ENCODE peak calls at places on chromosomes 6 and 20, in five cellular contexts. R is adipocyte, C is lung, I is A549, H is HepG2. S is an unnamed sample. For H3K4me1, the result is how much of the 10 kb centered on the place peaks cover.

GRCh38 chr6:14921170-14921569 is 324.7 kb upstream of the JARID2 start:
- DNase-seq in R (no peak), C (peak), I (no peak), H (no peak), S (no peak)

GRCh38 chr6:35068206-35068605 is 72.9 kb downstream of the TCP11 start:
- DNase-seq in R (no peak), C (no peak), I (no peak), H (no peak), S (no peak)

GRCh38 chr20:61953037-61953788 is 112.5 kb downstream of the TAF4 start:
- DNase-seq in R (no peak), C (no peak), I (no peak), H (no peak), S (no peak)

GRCh38 chr6:76772951-76773350 is 690.3 kb downstream of the HTR1B start:
- DNase-seq in R (no peak), C (no peak), I (no peak), H (no peak), S (no peak)

GRCh38 chr6:158041788-158042187 is 60.1 kb downstream of the SYNJ2 start:
- DNase-seq in R (no peak), C (no peak), I (no peak), H (no peak), S (no peak)

GRCh38 chr6:28809947-28810654 is 113.7 kb downstream of the TRIM27 start:
- DNase-seq in R (no peak), C (no peak), I (no peak), H (no peak), S (peak)

GRCh38 chr6:18078875-18079274 is 43.6 kb downstream of the NHLRC1 start:
- DNase-seq in R (no peak), C (no peak), I (no peak), H (no peak), S (no peak)

GRCh38 chr6:81228912-81229540 is 523.5 kb downstream of the TENT5A start:
- DNase-seq in R (peak), C (no peak), I (no peak), H (no peak), S (no peak)

GRCh38 chr20:16292227-16292626 is 281.0 kb downstream of the KIF16B start:
- DNase-seq in R (peak), C (no peak), I (no peak), H (no peak), S (no peak)

GRCh38 chr6:170114956-170115855 is 175.7 kb downstream of the DLL1 start:
- DNase-seq in R (no peak), C (no peak), I (no peak), H (no peak), S (no peak)

GRCh38 chr20:23332467-23332866 is 18.1 kb upstream of the NXT1 start:
- DNase-seq in R (no peak), C (no peak), I (no peak), H (no peak), S (no peak)

GRCh38 chr20:13995086-13995665 is at the start of gene MACROD2:
- DNase-seq in R (peak), C (peak), I (peak), H (peak), S (no peak)

GRCh38 chr6:34295721-34296120 is 46.9 kb upstream of the SMIM29 start:
- DNase-seq in R (no peak), C (no peak), I (no peak), H (no peak), S (no peak)

GRCh38 chr6:39295538-39295937 is 18.7 kb downstream of the KCNK17 start:
- DNase-seq in R (no peak), C (peak), I (no peak), H (no peak), S (no peak)

GRCh38 chr20:1893721-1894470 is 1.3 kb upstream of the SIRPA start:
- DNase-seq in R (peak), C (peak), I (no peak), H (peak), S (no peak)

GRCh38 chr20:44552568-44552949 is 29.8 kb upstream of the PKIG start:
- DNase-seq in R (no peak), C (no peak), I (no peak), H (no peak), S (no peak)

GRCh38 chr6:151803743-151804142 is 3.7 kb upstream of the ESR1 start:
- DNase-seq in R (no peak), C (no peak), I (no peak), H (peak), S (no peak)

GRCh38 chr20:23269954-23270353 is 80.6 kb upstream of the NXT1 start:
- DNase-seq in R (no peak), C (no peak), I (no peak), H (no peak), S (no peak)

GRCh38 chr6:155254139-155254538 is 9.7 kb upstream of the CLDN20 start:
- DNase-seq in R (no peak), C (no peak), I (no peak), H (no peak), S (no peak)

GRCh38 chr6:9025796-9026195 is 590.5 kb upstream of the SLC35B3 start:
- DNase-seq in R (no peak), C (no peak), I (no peak), H (no peak), S (no peak)

DNA sequence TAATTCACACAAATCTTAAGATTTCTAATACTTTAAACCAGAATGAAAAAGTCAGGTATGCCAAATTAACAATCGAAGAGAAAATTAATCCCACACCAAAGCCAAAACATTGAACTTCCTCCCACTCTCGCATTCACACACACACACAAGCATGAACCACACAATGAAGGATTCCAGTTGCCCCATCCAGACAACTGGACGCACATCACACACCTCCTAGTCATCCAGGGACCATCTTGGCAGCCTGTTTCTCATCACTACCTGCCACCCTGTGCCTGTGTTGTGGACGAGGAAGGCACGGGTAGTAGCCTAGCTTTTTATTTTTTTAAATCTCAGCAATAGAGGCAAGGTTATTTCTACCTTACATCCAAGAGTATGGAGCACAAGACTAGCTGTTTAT is 15.2 kb downstream of the B4GALT5 start:
- DNase-seq in R (no peak), C (no peak), I (no peak), H (no peak), S (no peak)
- H3K4me1 ChIP-seq in R (under half), C (under half), I (half or more), H (half or more), S (under half)

GRCh38 chr6:62284725-62285124 is 1.3 kb downstream of the KHDRBS2 start:
- DNase-seq in R (no peak), C (no peak), I (no peak), H (no peak), S (no peak)
- H3K4me3 ChIP-seq in R (no peak), C (no peak), I (no peak), H (no peak), S (no peak)

GRCh38 chr20:17558941-17559304 is 11.0 kb upstream of the DSTN start:
- DNase-seq in R (no peak), C (no peak), I (no peak), H (no peak), S (no peak)
- H3K4me1 ChIP-seq in R (under half), C (under half), I (half or more), H (under half), S (under half)

GRCh38 chr6:12012566-12013367 is 655 bp downstream of the HIVEP1 start:
- DNase-seq in R (peak), C (peak), I (peak), H (peak), S (peak)

GRCh38 chr6:12010635-12011275 is 1.4 kb upstream of the HIVEP1 start:
- DNase-seq in R (no peak), C (peak), I (peak), H (no peak), S (peak)

GRCh38 chr6:12009904-12010634 is 2.0 kb upstream of the HIVEP1 start:
- DNase-seq in R (peak), C (no peak), I (no peak), H (no peak), S (no peak)

GRCh38 chr6:12012231-12012565 is at the start of gene HIVEP1:
- DNase-seq in R (no peak), C (no peak), I (no peak), H (no peak), S (peak)

GRCh38 chr6:12011276-12012112 is 618 bp upstream of the HIVEP1 start:
- DNase-seq in R (peak), C (peak), I (peak), H (peak), S (peak)
- H3K4me3 ChIP-seq in R (peak), C (peak), I (peak), H (peak), S (peak)